ENCODE peak calls at places on chromosomes 12 and 14, in five cellular contexts. Y is SK-N-SH, E is GM12878, S is HepG2, N is H1. P is an unnamed sample.

GRCh38 chr12:124279846-124280360 is 15.0 kb upstream of the RFLNA start:
- DNase-seq in Y (no peak), E (no peak), S (no peak), N (no peak), P (no peak)

GRCh38 chr12:95940514-95940913 is 1.9 kb downstream of the CCDC38 start:
- DNase-seq in Y (no peak), E (no peak), S (peak), N (no peak), P (no peak)

GRCh38 chr12:65156366-65156831 is 13.0 kb upstream of the LEMD3 start:
- DNase-seq in Y (no peak), E (peak), S (no peak), N (no peak), P (no peak)

GRCh38 chr12:102061096-102061555 is 665 bp downstream of the WASHC3 start:
- DNase-seq in Y (no peak), E (peak), S (peak), N (no peak), P (no peak)

GRCh38 chr12:68483592-68484373 is 126.9 kb upstream of the RAP1B start:
- DNase-seq in Y (no peak), E (no peak), S (no peak), N (no peak), P (no peak)

GRCh38 chr14:78690836-78691235 is 520.7 kb downstream of the NRXN3 start:
- DNase-seq in Y (no peak), E (no peak), S (no peak), N (no peak), P (no peak)

GRCh38 chr12:123771261-123771660 is 9.2 kb downstream of the DNAH10 start:
- DNase-seq in Y (no peak), E (no peak), S (no peak), N (no peak), P (no peak)

GRCh38 chr14:97273540-97273939 is 476.4 kb downstream of the VRK1 start:
- DNase-seq in Y (no peak), E (no peak), S (no peak), N (no peak), P (no peak)

GRCh38 chr12:120588948-120589930 is 8.0 kb upstream of the POP5 start:
- DNase-seq in Y (no peak), E (no peak), S (no peak), N (no peak), P (no peak)

DNA sequence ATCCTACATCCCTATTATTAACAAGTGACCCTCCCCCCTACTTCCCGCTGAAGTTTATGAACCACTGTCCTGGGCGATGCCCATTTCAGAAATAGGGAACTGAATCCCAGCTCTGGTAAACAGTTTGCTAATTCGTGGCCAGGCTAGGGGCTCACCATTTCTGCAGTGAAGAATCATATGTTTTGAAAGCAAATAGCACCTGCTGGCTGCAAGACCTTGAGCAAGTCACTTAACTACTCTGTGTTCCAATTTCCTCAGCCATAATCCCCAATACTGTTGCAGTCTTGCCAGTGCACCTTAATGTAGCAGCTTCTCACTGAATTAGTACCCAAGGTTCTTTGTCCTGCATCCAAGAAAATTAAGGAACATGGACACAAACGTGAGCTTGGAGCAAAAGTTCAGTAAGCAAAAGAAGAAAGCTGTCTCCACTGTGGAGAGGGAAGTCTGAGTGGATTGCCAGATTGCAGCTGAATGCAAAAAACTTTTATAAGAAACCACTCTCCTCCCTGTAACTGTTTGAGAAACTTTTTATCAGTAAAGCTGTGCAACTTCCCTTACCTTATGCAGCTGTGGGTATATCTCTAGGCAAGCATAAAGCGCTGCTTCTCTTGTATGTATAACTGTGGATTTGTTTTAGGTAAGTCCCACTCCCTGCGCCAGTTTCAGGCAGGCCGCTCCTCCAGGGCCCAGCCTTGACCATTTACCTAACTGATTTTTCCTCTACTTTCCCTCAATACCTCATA is 824 bp downstream of the OAS1 start:
- DNase-seq in Y (no peak), E (peak), S (no peak), N (no peak), P (no peak)
- TF ChIP-seq POLR2AphosphoS5 in Y (no peak), E (no peak), S (no peak), N (no peak), P (no peak)

GRCh38 chr12:72876092-72876491 is 603.9 kb downstream of the TRHDE start:
- DNase-seq in Y (no peak), E (no peak), S (no peak), N (no peak), P (no peak)

GRCh38 chr12:72869025-72869424 is 596.9 kb downstream of the TRHDE start:
- DNase-seq in Y (no peak), E (no peak), S (no peak), N (no peak), P (no peak)

GRCh38 chr12:72872986-72873385 is 600.8 kb downstream of the TRHDE start:
- DNase-seq in Y (no peak), E (no peak), S (no peak), N (peak), P (no peak)

GRCh38 chr12:72872488-72872887 is 600.3 kb downstream of the TRHDE start:
- DNase-seq in Y (no peak), E (no peak), S (no peak), N (no peak), P (no peak)
- H3K4me3 ChIP-seq in Y (no peak), E (no peak), S (no peak), N (no peak), P (no peak)

DNA sequence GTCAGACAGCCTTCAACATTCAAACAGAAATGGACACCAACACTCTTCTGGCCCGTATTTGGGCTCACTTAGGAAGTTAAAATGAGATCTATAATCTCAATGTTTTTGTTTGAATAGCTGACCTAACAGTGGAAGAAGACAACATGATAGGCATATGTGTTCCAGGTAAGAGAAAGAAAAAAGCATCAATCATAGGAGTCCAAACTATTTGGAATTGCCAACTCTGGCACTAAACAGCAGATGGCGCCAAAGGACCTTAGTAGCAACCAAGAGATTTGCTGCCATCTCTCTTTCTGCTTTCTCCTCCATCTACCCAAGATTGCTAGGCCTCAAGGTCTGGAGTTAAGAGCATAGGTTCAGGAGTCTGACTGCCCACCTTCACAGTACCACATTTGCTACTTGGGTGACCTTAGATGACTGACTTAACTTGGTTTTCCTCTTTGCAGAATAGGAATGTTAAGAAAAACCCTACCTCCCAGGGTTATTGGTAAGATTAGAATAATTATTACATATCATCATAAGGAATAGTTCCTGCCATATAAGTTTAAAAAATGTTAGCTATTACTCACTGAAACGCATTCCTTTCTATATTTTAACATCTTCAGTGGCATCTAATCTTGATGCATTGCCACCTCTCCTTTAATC is 30.2 kb downstream of the PEX5 start:
- DNase-seq in Y (peak), E (peak), S (peak), N (peak), P (peak)
- TF ChIP-seq YY1 in Y (no peak), E (peak), S (no peak), N (peak), P (no peak)

DNA sequence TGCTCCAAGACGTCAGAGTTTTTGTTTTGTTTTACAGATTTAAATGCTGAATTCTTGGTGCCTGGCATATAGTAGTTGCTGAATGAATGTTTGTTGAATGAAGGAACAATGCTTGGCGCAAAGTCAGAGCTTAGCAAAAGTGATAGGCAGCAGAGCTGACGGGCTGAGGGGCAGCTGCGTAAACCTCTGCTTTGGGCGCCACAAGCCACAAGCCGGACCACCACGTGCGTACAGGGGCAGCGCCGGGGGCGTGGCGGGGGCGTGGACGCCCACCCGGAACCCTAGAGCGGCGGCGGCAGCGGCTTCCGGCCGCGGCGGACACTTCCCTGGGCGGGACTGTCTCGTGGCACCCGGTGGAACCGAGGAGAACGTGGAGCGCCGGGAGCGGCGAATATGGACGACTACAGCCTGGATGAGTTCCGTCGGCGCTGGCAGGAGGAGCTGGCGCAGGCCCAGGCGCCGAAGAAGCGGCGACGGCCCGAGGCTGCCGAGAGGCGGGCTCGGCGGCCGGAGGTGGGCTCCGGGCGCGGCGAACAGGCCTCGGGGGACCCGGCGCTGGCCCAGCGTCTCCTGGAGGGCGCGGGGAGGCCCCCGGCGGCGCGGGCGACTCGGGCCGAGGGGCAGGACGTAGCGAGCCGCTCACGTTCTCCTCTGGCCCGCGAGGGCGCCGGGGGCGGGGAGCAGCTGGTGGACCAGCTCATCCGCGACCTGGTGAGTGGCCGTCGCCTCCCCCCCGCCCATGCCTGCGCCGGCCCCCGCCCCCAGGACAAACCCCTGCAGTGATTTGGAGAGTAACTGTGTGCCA is at the start of gene FBXW8:
- DNase-seq in Y (peak), E (no peak), S (peak), N (peak), P (peak)
- TF ChIP-seq POLR2AphosphoS5 in Y (peak), E (peak), S (peak), N (peak), P (peak)

GRCh38 chr12:131959641-131960589 is 10.2 kb downstream of the EP400 start:
- DNase-seq in Y (peak), E (no peak), S (no peak), N (no peak), P (no peak)
- H3K4me3 ChIP-seq in Y (no peak), E (no peak), S (no peak), N (no peak), P (no peak)

DNA sequence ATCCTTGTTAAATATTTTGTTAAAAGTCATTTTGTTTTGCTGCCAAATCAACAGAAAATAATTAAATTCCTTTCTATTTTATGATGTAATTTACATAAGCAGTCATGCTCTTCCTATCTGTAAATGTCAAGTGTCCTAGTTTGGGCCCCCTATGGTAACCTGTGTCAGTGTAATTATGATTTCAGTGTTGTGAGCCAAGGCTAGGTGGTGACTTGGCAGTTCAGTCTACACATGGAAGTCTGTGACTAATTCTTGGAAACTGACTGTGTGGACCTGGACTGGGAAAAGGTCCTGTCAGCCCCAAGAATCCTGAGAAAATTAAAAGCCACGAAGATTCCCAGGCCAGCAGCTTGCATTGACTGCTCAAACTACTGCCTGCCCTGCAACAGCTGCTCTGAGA is 371.0 kb downstream of the FUT8 start:
- DNase-seq in Y (no peak), E (no peak), S (no peak), N (no peak), P (no peak)
- TF ChIP-seq YY1 in Y (no peak), E (no peak), S (no peak), N (no peak), P (no peak)

DNA sequence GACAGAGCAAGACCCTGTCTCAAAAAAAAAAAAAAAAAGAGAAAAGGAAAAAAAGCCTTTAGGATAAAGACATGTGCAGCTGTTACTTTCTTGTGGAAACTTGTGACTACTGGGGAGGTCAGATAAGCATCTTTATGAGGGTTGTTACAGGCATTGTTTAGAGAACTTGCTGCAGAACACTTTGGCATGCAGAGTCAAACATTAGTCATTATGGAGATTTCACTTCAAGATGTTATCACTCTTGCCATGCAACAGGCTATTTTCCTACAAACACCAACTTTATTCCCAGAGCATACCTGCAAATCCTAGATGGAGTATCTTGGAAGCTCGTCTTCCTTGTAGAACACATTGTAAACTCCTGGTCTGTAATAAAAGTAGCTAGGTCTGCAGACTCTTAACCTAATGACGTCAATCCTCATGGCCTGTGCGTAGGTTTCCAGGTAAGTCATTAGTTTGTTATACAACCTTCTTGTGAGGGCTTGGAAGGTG is 36.3 kb upstream of the WDR89 start:
- DNase-seq in Y (no peak), E (no peak), S (no peak), N (no peak), P (no peak)
- TF ChIP-seq POLR2AphosphoS5 in Y (no peak), E (no peak), S (no peak), N (no peak), P (no peak)